ENCODE peak calls at places on chromosomes 16 and 17, in six cellular contexts. F is A673, P is cardiac muscle cell, L is astrocyte of the cerebellum, J is WERI-Rb-1, D is kidney epithelial cell. H is an unnamed sample.

GRCh38 chr16:71297252-71297651 is 8.1 kb upstream of the CMTR2 start:
- DNase-seq in P (peak; percentile 14), F (peak; percentile 15), L (no peak), J (no peak), D (no peak), H (no peak)

GRCh38 chr17:77840156-77840555 is 118.3 kb upstream of the TNRC6C start:
- DNase-seq in L (no peak), F (no peak), J (no peak), P (peak; percentile 76), D (no peak), H (no peak)

GRCh38 chr16:78227855-78228254 is 128.4 kb downstream of the WWOX start:
- DNase-seq in J (no peak), L (no peak), D (no peak), P (no peak), F (no peak), H (no peak)

GRCh38 chr17:35731932-35732805 is 730 bp downstream of the RASL10B start:
- DNase-seq in F (no peak), L (no peak), D (no peak), J (no peak), P (no peak), H (no peak)

GRCh38 chr16:54890381-54890780 is 40.3 kb upstream of the IRX5 start:
- DNase-seq in P (no peak), L (no peak), J (no peak), F (no peak), D (no peak), H (no peak)

GRCh38 chr16:17949713-17950112 is 386.8 kb downstream of the NPIPA8 start:
- DNase-seq in P (no peak), L (no peak), J (no peak), F (no peak), D (no peak), H (no peak)

GRCh38 chr17:74408830-74409229 is 23.1 kb upstream of the GPRC5C start:
- DNase-seq in L (no peak), D (no peak), P (no peak), F (no peak), J (no peak), H (no peak)

GRCh38 chr16:81327483-81328196 is 12.9 kb downstream of the GAN start:
- DNase-seq in J (no peak), L (no peak), D (no peak), P (no peak), F (no peak), H (peak; percentile 79)

GRCh38 chr17:28433696-28434095 is 27.7 kb upstream of the SLC46A1 start:
- DNase-seq in L (no peak), J (peak; percentile 86), D (no peak), P (no peak), F (no peak), H (no peak)

GRCh38 chr16:80703391-80704071 is 100.9 kb downstream of the CDYL2 start:
- DNase-seq in J (no peak), L (no peak), D (no peak), P (no peak), F (no peak), H (no peak)

GRCh38 chr17:65278050-65278819 is 141.1 kb downstream of the RGS9 start:
- DNase-seq in J (peak; percentile 75), P (peak; percentile 73), D (no peak), F (peak; percentile 78), L (peak; percentile 56), H (peak; percentile 35)

GRCh38 chr16:69865701-69866100 is 85.4 kb upstream of the CLEC18A start:
- DNase-seq in P (peak; percentile 94), F (no peak), L (peak; percentile 72), J (no peak), D (no peak), H (no peak)

GRCh38 chr17:49494937-49495841 is at the start of gene NGFR:
- DNase-seq in L (no peak), P (peak; percentile 38), D (no peak), F (peak; percentile 79), J (peak; percentile 65), H (peak; percentile 34)

GRCh38 chr16:1642148-1642547 is 30.0 kb downstream of the CRAMP1 start:
- DNase-seq in L (no peak), F (no peak), D (no peak), P (no peak), J (no peak), H (no peak)

GRCh38 chr16:84868829-84869457 is 49.2 kb downstream of the CRISPLD2 start:
- DNase-seq in D (no peak), L (no peak), F (no peak), P (no peak), J (no peak), H (no peak)

GRCh38 chr17:45316271-45317112 is at the start of gene MAP3K14:
- DNase-seq in J (peak; percentile 77), P (peak; percentile 82), F (peak; percentile 48), L (no peak), D (no peak), H (peak; percentile 51)

GRCh38 chr17:11909348-11909747 is 87.9 kb downstream of the ZNF18 start:
- DNase-seq in P (no peak), L (no peak), F (peak; percentile 30), D (no peak), J (peak; percentile 13), H (no peak)

GRCh38 chr16:23754594-23755483 is at the start of gene CHP2:
- DNase-seq in F (peak; percentile 18), J (no peak), D (no peak), L (no peak), P (no peak), H (peak; percentile 42)

GRCh38 chr17:65013613-65014391 is 42.7 kb downstream of the GNA13 start:
- DNase-seq in J (no peak), F (no peak), D (peak; percentile 70), P (peak; percentile 89), L (peak; percentile 91), H (peak; percentile 85)

GRCh38 chr17:78318407-78318806 is 41.5 kb downstream of the SOCS3 start:
- DNase-seq in F (no peak), P (no peak), L (no peak), J (no peak), D (no peak), H (no peak)

GRCh38 chr16:80924372-80924978 is 82.2 kb downstream of the CMC2 start:
- DNase-seq in D (no peak), F (peak; percentile 72), L (peak; percentile 22), J (peak; percentile 42), P (peak; percentile 78), H (peak; percentile 73)

GRCh38 chr16:4052801-4053662 is 63.2 kb downstream of the ADCY9 start:
- DNase-seq in F (peak; percentile 63), D (no peak), L (no peak), J (no peak), P (peak; percentile 42), H (peak; percentile 89)

GRCh38 chr17:75240394-75241142 is 20.8 kb downstream of the GGA3 start:
- DNase-seq in P (peak; percentile 40), L (no peak), F (peak; percentile 77), D (no peak), J (peak; percentile 94), H (peak; percentile 43)

GRCh38 chr17:15392326-15392739 is 50.9 kb upstream of the TEKT3 start:
- DNase-seq in L (peak; percentile 66), F (no peak), D (no peak), P (peak; percentile 77), J (no peak), H (peak; percentile 88)

GRCh38 chr17:67993998-67994361 is 2.3 kb downstream of the C17orf58 start:
- DNase-seq in D (no peak), J (no peak), P (peak; percentile 21), F (no peak), L (no peak), H (no peak)

GRCh38 chr17:67994827-67995567 is 1.3 kb downstream of the C17orf58 start:
- DNase-seq in L (no peak), P (peak; percentile 71), F (no peak), D (no peak), J (no peak), H (peak; percentile 76)

GRCh38 chr17:67995568-67996191 is 589 bp downstream of the C17orf58 start:
- DNase-seq in D (no peak), F (peak; percentile 26), P (peak; percentile 16), J (no peak), L (no peak), H (peak; percentile 21)

GRCh38 chr17:67992541-67993152 is 3.6 kb downstream of the C17orf58 start:
- DNase-seq in L (no peak), J (no peak), D (no peak), F (no peak), P (peak; percentile 5), H (no peak)

GRCh38 chr17:67993153-67993997 is 2.9 kb downstream of the C17orf58 start:
- DNase-seq in J (peak; percentile 88), P (peak; percentile 91), F (peak; percentile 91), D (no peak), L (peak; percentile 35), H (peak; percentile 85)
- TF ChIP-seq CTCF in J (no peak), P (no peak), F (no peak), D (no peak), L (no peak), H (peak; percentile 8)

DNA sequence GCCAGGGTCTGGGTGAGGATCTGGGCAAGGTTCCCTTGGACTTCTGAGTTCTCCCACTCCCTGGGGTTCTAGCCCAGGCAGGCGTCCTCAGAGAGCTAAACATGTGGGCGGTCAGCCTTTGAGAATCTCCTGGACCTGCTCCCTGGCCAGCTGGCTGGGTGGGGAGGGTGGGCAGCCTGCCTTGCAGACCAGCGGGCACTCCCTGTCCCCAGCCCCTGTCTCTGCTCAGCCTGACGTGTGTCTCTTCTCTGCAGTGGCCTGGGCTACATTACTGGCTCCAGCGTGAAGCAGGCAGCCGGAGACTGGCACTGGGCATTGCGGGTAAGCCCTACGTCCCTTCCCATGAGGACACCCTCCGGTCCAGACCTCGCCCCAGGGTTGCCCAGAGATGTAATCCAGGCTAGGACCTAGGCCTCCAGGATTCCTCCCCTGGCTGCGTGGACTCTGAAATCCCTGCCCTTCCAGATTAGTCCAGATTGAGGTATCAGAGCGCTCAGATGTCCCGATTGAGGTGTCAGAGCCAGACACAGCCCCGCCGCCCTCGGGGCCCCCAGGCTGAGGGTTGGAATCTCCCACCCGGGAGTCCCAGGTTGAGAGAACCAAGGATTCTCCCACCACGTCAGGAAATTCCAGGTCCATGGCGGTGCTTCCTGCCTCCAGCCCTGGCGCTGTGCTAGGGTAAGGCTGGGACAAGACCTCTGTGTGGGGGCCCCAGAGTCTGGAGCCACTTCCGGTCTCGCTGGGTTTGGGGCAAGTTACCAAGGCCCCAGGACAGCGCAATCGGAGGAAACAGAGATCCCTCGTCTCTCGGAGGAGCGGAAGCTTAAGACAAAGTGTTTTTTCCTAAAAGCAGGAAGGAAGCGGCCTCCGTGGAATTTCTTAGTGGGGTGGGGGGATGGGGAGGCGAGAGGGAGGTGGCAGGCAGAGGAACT is 24.1 kb downstream of the MYBBP1A start:
- DNase-seq in J (no peak), D (no peak), F (no peak), L (no peak), P (peak; percentile 72), H (no peak)
- H3K4me3 ChIP-seq in J (no peak overlapping the region), D (no peak overlapping the region), F (no peak overlapping the region), L (no peak overlapping the region), P (no peak overlapping the region), H (no peak overlapping the region)

GRCh38 chr16:3017806-3018506 is at the start of gene CLDN6:
- DNase-seq in P (no peak), L (no peak), D (no peak), J (no peak), F (peak; percentile 72), H (no peak)
- TF ChIP-seq CTCF in P (peak; percentile 29), L (peak; percentile 36), D (peak; percentile 74), J (peak; percentile 37), F (peak; percentile 74), H (peak; percentile 10)

DNA sequence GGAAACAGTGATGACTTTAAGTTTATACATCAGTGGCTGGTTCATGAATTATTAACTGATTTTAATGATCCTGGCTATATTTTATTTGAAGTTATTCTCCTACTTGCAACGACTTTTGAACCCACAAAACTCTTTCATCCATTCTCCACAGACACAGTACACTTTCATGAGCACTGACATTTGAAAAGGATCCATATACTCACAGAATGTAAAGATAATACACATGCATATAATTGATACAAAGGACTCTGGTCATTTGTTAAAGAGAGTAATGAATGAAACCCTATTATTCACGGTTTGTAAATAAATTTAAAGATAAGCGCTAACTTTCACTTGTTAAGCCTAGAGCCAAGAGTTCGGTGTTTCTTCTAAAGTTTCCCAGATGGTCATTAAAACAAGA is 3.3 kb downstream of the TOX3 start:
- DNase-seq in L (no peak), J (no peak), F (no peak), P (no peak), D (no peak), H (no peak)
- H3K4me3 ChIP-seq in L (no peak overlapping the region), J (no peak overlapping the region), F (peak overlapping the region; percentile 66), P (no peak overlapping the region), D (no peak overlapping the region), H (no peak overlapping the region)